ENCODE peak calls at places on chromosomes 13 and 19, in four cellular contexts. Y, Q, S and K are unnamed samples.

GRCh38 chr19:375395-376110 is 31.0 kb upstream of the MIER2 start:
- DNase-seq in Q (no peak), Y (no peak), S (no peak), K (no peak)

GRCh38 chr13:65597839-65598818 is 1632.0 kb downstream of the PCDH9 start:
- DNase-seq in S (no peak), Y (no peak), Q (no peak), K (peak)

GRCh38 chr13:51251480-51251879 is 29.3 kb downstream of the FAM124A start:
- DNase-seq in S (no peak), Y (no peak), Q (no peak), K (no peak)

GRCh38 chr13:112967666-112968379 is 1.2 kb upstream of the MCF2L start:
- DNase-seq in Y (no peak), S (no peak), Q (no peak), K (no peak)

GRCh38 chr13:29758591-29759114 is 91.8 kb downstream of the UBL3 start:
- DNase-seq in Q (no peak), Y (no peak), S (peak), K (no peak)

GRCh38 chr19:10270616-10271394 is at the start of gene ICAM1:
- DNase-seq in Q (no peak), S (peak), Y (peak), K (peak)

GRCh38 chr19:34246340-34246739 is 8.0 kb upstream of the GARRE1 start:
- DNase-seq in Q (no peak), Y (no peak), S (no peak), K (no peak)

GRCh38 chr13:105193026-105193425 is 1342.4 kb downstream of the EFNB2 start:
- DNase-seq in S (no peak), Q (no peak), Y (no peak), K (no peak)

GRCh38 chr13:113915786-113916329 is 52.0 kb upstream of the GAS6 start:
- DNase-seq in Q (no peak), Y (no peak), S (no peak), K (no peak)

GRCh38 chr19:38441660-38442348 is 8.3 kb downstream of the RYR1 start:
- DNase-seq in Y (no peak), Q (no peak), S (no peak), K (no peak)

GRCh38 chr19:10408511-10409291 is 5.4 kb upstream of the CDC37 start:
- DNase-seq in S (peak), Q (no peak), Y (peak), K (no peak)

GRCh38 chr13:26855071-26855470 is 94.5 kb upstream of the GPR12 start:
- DNase-seq in S (no peak), Y (no peak), Q (no peak), K (no peak)

GRCh38 chr13:29319451-29319850 is 276.0 kb downstream of the SLC7A1 start:
- DNase-seq in Q (no peak), S (no peak), Y (no peak), K (no peak)

GRCh38 chr13:51425410-51426042 is 27.3 kb downstream of the INTS6 start:
- DNase-seq in S (no peak), Q (no peak), Y (no peak), K (peak)

GRCh38 chr19:53910170-53910518 is 1.1 kb downstream of the CACNG7 start:
- DNase-seq in Y (no peak), Q (no peak), S (no peak), K (no peak)

GRCh38 chr19:37572203-37572602 is 22.4 kb downstream of the ZNF571 start:
- DNase-seq in S (no peak), Q (no peak), Y (no peak), K (peak)

GRCh38 chr13:106133025-106133424 is 402.4 kb downstream of the EFNB2 start:
- DNase-seq in S (no peak), Q (no peak), Y (no peak), K (peak)

GRCh38 chr19:54388001-54388802 is 23.5 kb upstream of the LAIR1 start:
- DNase-seq in Q (no peak), S (peak), Y (peak), K (no peak)

GRCh38 chr19:43675269-43675879 is 5.4 kb upstream of the PLAUR start:
- DNase-seq in S (no peak), Q (peak), Y (no peak), K (peak)

GRCh38 chr13:97944396-97945029 is 9.0 kb upstream of the IPO5 start:
- DNase-seq in Y (no peak), S (no peak), Q (no peak), K (peak)

GRCh38 chr19:44740351-44740824 is 8.1 kb upstream of the BCL3 start:
- DNase-seq in Q (no peak), Y (no peak), S (no peak), K (no peak)

GRCh38 chr19:13961826-13962737 is 9.8 kb downstream of the DCAF15 start:
- DNase-seq in Q (no peak), Y (peak), S (no peak), K (peak)

GRCh38 chr13:76418404-76418803 is 467.8 kb downstream of the KCTD12 start:
- DNase-seq in S (no peak), Q (no peak), Y (no peak), K (no peak)

GRCh38 chr19:52307275-52307674 is 10.3 kb downstream of the ZNF480 start:
- DNase-seq in Y (no peak), Q (no peak), S (no peak), K (peak)

GRCh38 chr19:18294467-18294864 is 13.0 kb upstream of the JUND start:
- DNase-seq in S (peak), Y (no peak), Q (no peak), K (no peak)

GRCh38 chr13:74026753-74027152 is 107.5 kb downstream of the KLF12 start:
- DNase-seq in Y (no peak), Q (no peak), S (peak), K (peak)

GRCh38 chr13:87887459-87888123 is 216.4 kb downstream of the SLITRK5 start:
- DNase-seq in Y (no peak), S (no peak), Q (no peak), K (no peak)

GRCh38 chr13:39766464-39767167 is 111.2 kb downstream of the COG6 start:
- DNase-seq in S (no peak), Y (no peak), Q (no peak), K (no peak)

GRCh38 chr13:111897846-111898215 is 169.1 kb upstream of the SOX1 start:
- DNase-seq in S (no peak), Q (no peak), Y (no peak), K (no peak)

GRCh38 chr19:6712231-6712630 is 8.2 kb downstream of the C3 start:
- DNase-seq in S (no peak), Q (no peak), Y (no peak), K (no peak)

GRCh38 chr13:35720690-35721554 is 244.4 kb upstream of the MAB21L1 start:
- DNase-seq in Y (peak), Q (no peak), S (peak), K (peak)

GRCh38 chr19:5001547-5002131 is 32.7 kb downstream of the KDM4B start:
- DNase-seq in S (no peak), Y (peak), Q (no peak), K (peak)

GRCh38 chr13:98105929-98106336 is 37.0 kb upstream of the FARP1 start:
- DNase-seq in S (no peak), Q (no peak), Y (peak), K (peak)

GRCh38 chr13:50589139-50589538 is 254.4 kb downstream of the DLEU7 start:
- DNase-seq in Y (peak), Q (peak), S (no peak), K (peak)

GRCh38 chr19:49641688-49642487 is at the start of gene SCAF1:
- DNase-seq in Y (peak), Q (peak), S (peak), K (peak)

GRCh38 chr13:47816835-47817234 is 184.2 kb downstream of the SUCLA2 start:
- DNase-seq in Y (no peak), Q (no peak), S (no peak), K (no peak)